ENCODE peak calls at places on chromosomes 7 and 10, in eight cellular contexts. G, U, V, N, C, H, F and T are unnamed samples.

GRCh38 chr10:91521444-91521843 is 111.3 kb downstream of the HECTD2 start:
- DNase-seq in F (no peak), U (no peak), G (no peak), C (no peak), N (no peak), V (no peak), H (no peak), T (no peak)

GRCh38 chr7:42135728-42136127 is 101.3 kb downstream of the GLI3 start:
- DNase-seq in N (no peak), V (no peak), G (no peak), H (no peak), U (no peak), F (no peak), C (no peak), T (no peak)

GRCh38 chr10:102714621-102715455 is at the start of gene SFXN2:
- DNase-seq in G (no peak), V (no peak), F (no peak), H (no peak), C (no peak), N (no peak), U (no peak), T (no peak)

GRCh38 chr7:151233111-151233701 is 923 bp downstream of the CHPF2 start:
- DNase-seq in F (no peak), U (peak), H (no peak), C (peak), N (no peak), G (peak), V (peak), T (peak)

GRCh38 chr7:128774029-128774689 is 1.4 kb downstream of the OPN1SW start:
- DNase-seq in C (no peak), U (no peak), N (no peak), F (no peak), H (no peak), G (no peak), V (no peak), T (no peak)

GRCh38 chr10:123648595-123648994 is 17.6 kb upstream of the GPR26 start:
- DNase-seq in F (no peak), V (no peak), N (peak), G (no peak), C (no peak), H (no peak), U (no peak), T (no peak)

GRCh38 chr10:14571866-14572507 is 202.7 kb downstream of the FAM107B start:
- DNase-seq in G (no peak), H (no peak), V (no peak), F (no peak), U (peak), N (no peak), C (peak), T (no peak)

GRCh38 chr7:121306565-121306964 is 22.2 kb upstream of the WNT16 start:
- DNase-seq in G (no peak), U (no peak), V (no peak), H (no peak), N (no peak), F (no peak), C (no peak), T (no peak)

GRCh38 chr7:116229359-116229758 is 19.0 kb downstream of the TES start:
- DNase-seq in U (no peak), F (no peak), V (no peak), H (no peak), N (no peak), C (no peak), G (no peak), T (no peak)

GRCh38 chr7:45457591-45457990 is 116.6 kb upstream of the ADCY1 start:
- DNase-seq in V (no peak), H (no peak), G (peak), N (no peak), F (no peak), C (no peak), U (no peak), T (no peak)

GRCh38 chr7:23183279-23184012 is 1.6 kb downstream of the NUP42 start:
- DNase-seq in V (no peak), C (no peak), F (no peak), U (no peak), H (no peak), N (no peak), G (no peak), T (no peak)

GRCh38 chr10:71878327-71879034 is 27.4 kb upstream of the PSAP start:
- DNase-seq in C (no peak), H (no peak), F (no peak), U (no peak), G (no peak), N (no peak), V (peak), T (no peak)

GRCh38 chr7:131370523-131370968 is 42.9 kb downstream of the MKLN1 start:
- DNase-seq in F (peak), U (no peak), G (no peak), N (no peak), C (no peak), V (no peak), H (no peak), T (no peak)

GRCh38 chr7:28417321-28417940 is 5.1 kb downstream of the CREB5 start:
- DNase-seq in V (no peak), G (no peak), N (no peak), U (no peak), H (no peak), F (no peak), C (no peak), T (no peak)

GRCh38 chr7:28423112-28423511 is 10.8 kb downstream of the CREB5 start:
- DNase-seq in U (no peak), N (no peak), F (no peak), G (no peak), C (no peak), V (no peak), H (no peak), T (no peak)

GRCh38 chr7:28418311-28418710 is 6.0 kb downstream of the CREB5 start:
- DNase-seq in N (no peak), U (no peak), F (no peak), H (no peak), V (no peak), C (no peak), G (no peak), T (no peak)

GRCh38 chr7:28423919-28424514 is 11.7 kb downstream of the CREB5 start:
- DNase-seq in C (no peak), N (no peak), F (no peak), G (no peak), V (no peak), U (no peak), H (no peak), T (no peak)

DNA sequence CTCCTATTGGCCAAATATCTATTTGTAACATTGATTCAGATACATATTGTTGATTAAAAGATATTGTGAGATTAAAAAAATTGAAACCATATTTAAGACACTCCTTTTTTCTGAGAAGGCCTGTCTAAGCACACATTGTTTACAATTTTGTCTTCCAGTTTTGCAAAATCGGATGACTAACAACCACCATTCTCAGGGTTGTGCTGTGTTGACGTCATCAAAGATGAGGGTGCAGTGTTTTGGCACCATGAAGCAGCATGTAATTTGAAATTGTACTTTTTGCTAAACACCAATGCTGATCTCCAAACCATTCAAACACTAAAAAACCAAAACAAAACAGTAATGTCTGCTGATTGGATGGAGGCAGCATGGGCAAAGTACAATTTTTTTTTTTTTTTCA is 7.4 kb downstream of the CREB5 start:
- DNase-seq in V (no peak), N (no peak), H (no peak), C (no peak), G (no peak), F (no peak), U (no peak), T (peak)
- TF ChIP-seq EP300 in V (no peak), N (no peak), H (peak), C (no peak), G (no peak), F (no peak), U (no peak), T (no peak)

GRCh38 chr7:68291710-68292109 is 1295.1 kb downstream of the TYW1 start:
- DNase-seq in H (no peak), N (no peak), G (no peak), U (no peak), F (no peak), C (no peak), V (no peak), T (no peak)
- TF ChIP-seq CTCF in H (no peak), N (no peak), G (no peak), U (no peak), F (no peak), C (no peak), V (no peak), T (no peak)

GRCh38 chr10:133310399-133310755 is 1.7 kb downstream of the ZNF511 start:
- DNase-seq in V (no peak), N (no peak), U (no peak), C (no peak), H (no peak), G (no peak), F (no peak), T (no peak)
- H3K4me3 ChIP-seq in V (no peak), N (no peak), U (no peak), C (no peak), H (no peak), G (no peak), F (no peak), T (no peak)

GRCh38 chr10:49182776-49183175 is 5.4 kb downstream of the TMEM273 start:
- DNase-seq in C (no peak), G (no peak), U (no peak), F (no peak), V (no peak), N (no peak), H (no peak), T (no peak)

GRCh38 chr10:49184642-49185111 is 3.5 kb downstream of the TMEM273 start:
- DNase-seq in N (no peak), V (no peak), H (no peak), U (no peak), F (no peak), G (no peak), C (no peak), T (no peak)

GRCh38 chr10:49185213-49185612 is 3.0 kb downstream of the TMEM273 start:
- DNase-seq in N (no peak), G (no peak), U (no peak), F (no peak), H (no peak), V (no peak), C (no peak), T (no peak)

GRCh38 chr10:49186613-49187012 is 1.6 kb downstream of the TMEM273 start:
- DNase-seq in U (no peak), N (no peak), H (no peak), C (no peak), G (no peak), V (peak), F (no peak), T (no peak)

DNA sequence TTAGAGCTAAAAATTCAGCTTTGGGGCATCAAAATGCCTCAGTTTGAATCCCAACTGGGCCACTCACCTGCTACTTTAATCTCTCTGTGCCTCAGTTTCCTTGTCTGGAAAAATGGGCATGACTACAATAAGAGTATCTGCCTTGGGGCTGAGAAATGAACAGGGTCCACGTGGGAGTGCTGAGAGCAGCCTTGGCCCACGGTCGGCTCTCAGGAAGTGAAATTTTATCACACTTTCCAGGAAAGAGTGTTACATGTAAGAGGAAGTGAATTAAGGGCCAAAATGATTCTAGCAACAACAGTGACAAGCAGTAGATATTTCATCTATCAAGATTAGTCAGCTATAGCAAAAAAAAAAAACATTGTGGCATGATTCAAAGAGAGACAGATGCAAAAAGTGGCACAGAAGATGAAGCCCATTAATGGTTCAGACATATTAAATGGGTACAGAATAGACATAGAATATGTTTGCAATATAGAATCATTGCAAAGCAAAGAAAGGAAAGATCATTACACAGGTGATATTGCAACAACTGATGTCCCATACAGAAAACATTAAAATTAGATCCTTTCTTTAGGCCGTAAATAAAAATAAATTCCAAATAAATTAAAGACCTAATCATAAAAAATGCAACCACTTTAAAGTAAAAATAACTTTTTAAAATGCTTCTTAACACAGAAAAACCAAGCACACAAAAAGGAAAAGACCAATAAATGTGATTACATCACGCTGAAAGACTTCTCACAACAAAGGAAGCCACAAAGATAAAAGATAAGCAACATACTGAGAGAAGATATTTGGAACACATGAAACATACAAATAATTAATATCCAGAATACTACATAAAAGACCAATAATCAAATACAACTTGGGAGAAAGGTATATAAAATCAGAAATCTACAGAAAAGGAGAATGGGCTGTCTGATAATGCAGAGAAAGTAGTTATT is 4.3 kb downstream of the TMEM273 start:
- DNase-seq in H (no peak), V (peak), F (no peak), U (no peak), G (no peak), C (no peak), N (no peak), T (no peak)
- TF ChIP-seq EP300 in H (no peak), V (peak), F (no peak), U (no peak), G (no peak), C (no peak), N (no peak), T (no peak)

DNA sequence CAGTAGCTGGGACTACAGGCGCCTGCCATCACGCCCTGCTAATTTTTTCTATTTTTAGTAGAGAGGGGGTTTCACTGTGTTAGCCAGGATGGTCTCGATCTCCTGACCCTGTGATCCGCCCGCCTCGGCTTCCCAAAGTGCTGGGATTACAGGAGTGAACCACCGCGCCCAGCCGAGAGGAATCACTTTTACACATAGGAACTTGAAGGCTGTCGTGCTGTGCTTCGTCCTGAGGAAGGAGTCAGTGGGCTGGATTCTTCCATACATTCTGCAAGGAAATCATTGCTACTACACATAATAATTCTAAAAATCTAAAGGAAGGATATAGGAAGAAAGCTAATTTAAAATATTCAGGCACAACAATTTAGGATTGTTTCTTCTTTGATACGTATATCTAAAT is 48.8 kb upstream of the ZPBP start:
- DNase-seq in U (no peak), N (no peak), C (no peak), H (no peak), F (no peak), V (no peak), G (no peak), T (no peak)
- TF ChIP-seq CTCF in U (no peak), N (no peak), C (no peak), H (no peak), F (no peak), V (no peak), G (no peak), T (no peak)

GRCh38 chr10:113047605-113047962 is 97.5 kb downstream of the TCF7L2 start:
- DNase-seq in C (no peak), V (no peak), H (no peak), F (no peak), U (no peak), N (no peak), G (no peak), T (peak)

GRCh38 chr10:113042961-113043360 is 92.9 kb downstream of the TCF7L2 start:
- DNase-seq in G (no peak), V (no peak), N (no peak), H (no peak), F (no peak), U (no peak), C (no peak), T (no peak)

GRCh38 chr10:113044015-113044755 is 94.1 kb downstream of the TCF7L2 start:
- DNase-seq in U (no peak), G (no peak), N (no peak), C (no peak), H (no peak), F (no peak), V (no peak), T (no peak)

GRCh38 chr10:113047151-113047550 is 97.1 kb downstream of the TCF7L2 start:
- DNase-seq in N (no peak), F (no peak), C (no peak), G (no peak), U (no peak), V (no peak), H (no peak), T (peak)

DNA sequence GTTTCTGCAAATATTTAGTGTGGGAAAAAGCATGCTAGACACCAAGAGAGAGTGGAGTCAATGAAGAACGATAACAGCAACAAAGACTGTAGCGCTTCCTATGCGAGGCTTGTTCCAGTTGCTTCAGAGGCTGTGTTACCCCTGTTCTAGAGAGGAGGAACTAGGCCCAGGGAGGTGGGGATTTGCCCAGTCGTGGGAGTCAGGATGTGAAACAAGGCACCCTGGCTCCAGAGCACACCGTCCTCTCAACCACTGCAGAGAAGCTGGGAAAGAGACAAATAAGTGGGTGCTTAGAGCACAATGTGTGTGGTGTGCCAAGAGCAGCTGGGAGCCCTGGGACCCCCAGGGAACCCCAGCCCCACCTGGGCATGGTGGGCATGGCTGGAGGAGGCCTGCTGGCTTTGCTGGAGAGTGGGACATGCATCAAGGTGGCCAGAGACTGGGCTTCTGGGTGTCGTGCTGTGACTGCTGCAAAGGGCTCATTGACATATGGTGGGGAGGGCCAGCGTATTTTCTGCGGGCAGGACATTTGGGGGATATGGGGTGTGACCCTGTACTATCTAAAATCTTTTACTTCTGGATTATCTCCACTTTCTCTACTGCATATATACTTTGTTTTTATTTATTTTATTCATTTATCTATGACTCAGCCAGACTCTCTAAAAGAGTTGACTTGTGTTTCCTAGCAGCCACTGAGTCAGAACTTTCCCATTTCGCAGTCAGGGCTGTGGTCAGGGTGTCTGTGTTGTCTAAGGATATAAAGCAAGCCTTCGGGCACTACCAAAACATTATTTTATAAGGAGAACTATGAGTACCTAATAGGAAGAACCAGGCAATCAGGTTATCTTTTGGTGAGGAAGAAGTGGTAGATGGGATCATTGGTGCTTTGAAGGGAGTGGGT is 95.4 kb downstream of the TCF7L2 start:
- DNase-seq in C (no peak), F (no peak), V (no peak), U (no peak), H (no peak), G (no peak), N (no peak), T (peak)
- H3K4me3 ChIP-seq in C (no peak), F (no peak), V (no peak), U (no peak), H (no peak), G (no peak), N (no peak), T (no peak)